ENCODE peak calls at places on chromosomes 5 and 9, in four cellular contexts. K, J, W and L are unnamed samples.

GRCh38 chr9:113929634-113930092 is 53.6 kb downstream of the ZNF618 start:
- DNase-seq in K (no peak), J (no peak), W (no peak), L (no peak)

GRCh38 chr5:1002836-1003235 is 5.8 kb upstream of the NKD2 start:
- DNase-seq in K (peak), J (no peak), W (no peak), L (no peak)

GRCh38 chr9:35114113-35114847 is 1.4 kb downstream of the ATOSB start:
- DNase-seq in K (peak), J (peak), W (peak), L (peak)

GRCh38 chr5:112576298-112576925 is 157.3 kb upstream of the EPB41L4A start:
- DNase-seq in K (no peak), J (no peak), W (no peak), L (no peak)

GRCh38 chr9:77648458-77649108 is 461 bp upstream of the GNA14 start:
- DNase-seq in K (peak), J (no peak), W (peak), L (peak)

GRCh38 chr5:71816307-71816706 is 97.2 kb downstream of the CARTPT start:
- DNase-seq in K (no peak), J (no peak), W (no peak), L (no peak)

GRCh38 chr5:154570572-154571324 is 92.7 kb upstream of the HAND1 start:
- DNase-seq in K (no peak), J (no peak), W (no peak), L (no peak)

GRCh38 chr9:22035591-22036011 is 26.5 kb upstream of the CDKN2B start:
- DNase-seq in K (no peak), J (no peak), W (no peak), L (no peak)

GRCh38 chr9:95516736-95517558 is at the start of gene PTCH1:
- DNase-seq in K (no peak), J (peak), W (peak), L (peak)

GRCh38 chr5:107241841-107242240 is 428.9 kb downstream of the EFNA5 start:
- DNase-seq in K (no peak), J (no peak), W (no peak), L (no peak)

GRCh38 chr5:114822885-114823284 is 346.8 kb downstream of the TRIM36 start:
- DNase-seq in K (no peak), J (no peak), W (no peak), L (no peak)

GRCh38 chr5:465591-466403 is 22.8 kb downstream of the EXOC3 start:
- DNase-seq in K (no peak), J (no peak), W (no peak), L (peak)

GRCh38 chr5:19777363-19777762 is 210.6 kb downstream of the CDH18 start:
- DNase-seq in K (no peak), J (no peak), W (no peak), L (no peak)

GRCh38 chr5:159101689-159102088 is 2.0 kb upstream of the EBF1 start:
- DNase-seq in K (no peak), J (no peak), W (no peak), L (no peak)

GRCh38 chr9:37295796-37296195 is 126.7 kb upstream of the GRHPR start:
- DNase-seq in K (no peak), J (no peak), W (no peak), L (no peak)

GRCh38 chr9:137724114-137724445 is 105.3 kb downstream of the EHMT1 start:
- DNase-seq in K (no peak), J (no peak), W (peak), L (no peak)

GRCh38 chr9:91727316-91727861 is 222.6 kb downstream of the ROR2 start:
- DNase-seq in K (no peak), J (peak), W (peak), L (no peak)

GRCh38 chr5:145324767-145325479 is 510.2 kb downstream of the PRELID2 start:
- DNase-seq in K (no peak), J (no peak), W (no peak), L (no peak)

GRCh38 chr5:66247176-66247960 is 103.3 kb downstream of the SREK1 start:
- DNase-seq in K (no peak), J (no peak), W (no peak), L (no peak)

GRCh38 chr9:21153688-21154608 is 12.3 kb upstream of the IFNW1 start:
- DNase-seq in K (no peak), J (peak), W (peak), L (no peak)

GRCh38 chr5:92106808-92107207 is 723.7 kb upstream of the ARRDC3 start:
- DNase-seq in K (no peak), J (no peak), W (no peak), L (no peak)

GRCh38 chr9:134293576-134294227 is 32.6 kb upstream of the RXRA start:
- DNase-seq in K (no peak), J (no peak), W (no peak), L (peak)

GRCh38 chr5:157290156-157290980 is 24.4 kb downstream of the CYFIP2 start:
- DNase-seq in K (no peak), J (no peak), W (no peak), L (no peak)

GRCh38 chr5:1875843-1876671 is 6.7 kb downstream of the IRX4 start:
- DNase-seq in K (no peak), J (no peak), W (peak), L (peak)

GRCh38 chr5:135030123-135030517 is 3.9 kb downstream of the PITX1 start:
- DNase-seq in K (no peak), J (no peak), W (no peak), L (no peak)

GRCh38 chr5:178991190-178992145 is 3.7 kb downstream of the GRM6 start:
- DNase-seq in K (no peak), J (no peak), W (no peak), L (no peak)

GRCh38 chr5:55360190-55360589 is 52.4 kb downstream of the MTREX start:
- DNase-seq in K (no peak), J (no peak), W (no peak), L (no peak)